ENCODE peak calls at places on chromosomes 3 and 15, in nine cellular contexts. One of them, this sample, is unnamed.

GRCh38 chr15:46441294-46442062 is 806.6 kb downstream of the SQOR start:
- DNase-seq in heart right ventricle: no peak
- DNase-seq in A549: no peak
- DNase-seq in fibroblast of lung: no peak
- DNase-seq in WERI-Rb-1: no peak
- DNase-seq in astrocyte: peak; percentile 51
- DNase-seq in left lung: no peak
- DNase-seq in fibroblast of mammary gland: peak; percentile 45
- DNase-seq in astrocyte of the spinal cord: peak; percentile 4
- DNase-seq in this sample: no peak

GRCh38 chr3:60886518-60886917 is 364.7 kb downstream of the FHIT start:
- DNase-seq in astrocyte: no peak
- DNase-seq in WERI-Rb-1: no peak
- DNase-seq in heart right ventricle: no peak
- DNase-seq in astrocyte of the spinal cord: no peak
- DNase-seq in fibroblast of mammary gland: no peak
- DNase-seq in A549: no peak
- DNase-seq in left lung: no peak
- DNase-seq in fibroblast of lung: no peak
- DNase-seq in this sample: no peak

GRCh38 chr15:47411733-47412530 is 305.4 kb upstream of the SEMA6D start:
- DNase-seq in astrocyte of the spinal cord: no peak
- DNase-seq in WERI-Rb-1: peak; percentile 75
- DNase-seq in A549: no peak
- DNase-seq in fibroblast of lung: peak; percentile 50
- DNase-seq in heart right ventricle: no peak
- DNase-seq in fibroblast of mammary gland: no peak
- DNase-seq in left lung: no peak
- DNase-seq in astrocyte: no peak
- DNase-seq in this sample: peak; percentile 5

GRCh38 chr3:123449986-123450474 is 1.1 kb upstream of the ADCY5 start:
- DNase-seq in heart right ventricle: peak; percentile 48
- DNase-seq in fibroblast of lung: no peak
- DNase-seq in WERI-Rb-1: peak; percentile 55
- DNase-seq in left lung: no peak
- DNase-seq in astrocyte of the spinal cord: no peak
- DNase-seq in astrocyte: no peak
- DNase-seq in fibroblast of mammary gland: no peak
- DNase-seq in A549: no peak
- DNase-seq in this sample: no peak

GRCh38 chr3:183158552-183159006 is 4.0 kb downstream of the LAMP3 start:
- DNase-seq in fibroblast of lung: peak; percentile 11
- DNase-seq in astrocyte: peak; percentile 80
- DNase-seq in astrocyte of the spinal cord: peak; percentile 62
- DNase-seq in WERI-Rb-1: no peak
- DNase-seq in heart right ventricle: no peak
- DNase-seq in left lung: no peak
- DNase-seq in A549: no peak
- DNase-seq in fibroblast of mammary gland: peak; percentile 69
- DNase-seq in this sample: peak; percentile 44

GRCh38 chr15:41510728-41511127 is 2.9 kb downstream of the LTK start:
- DNase-seq in WERI-Rb-1: no peak
- DNase-seq in A549: no peak
- DNase-seq in heart right ventricle: no peak
- DNase-seq in fibroblast of lung: no peak
- DNase-seq in astrocyte: no peak
- DNase-seq in fibroblast of mammary gland: no peak
- DNase-seq in astrocyte of the spinal cord: no peak
- DNase-seq in left lung: no peak
- DNase-seq in this sample: no peak

GRCh38 chr3:63875510-63875909 is 11.8 kb downstream of the ATXN7 start:
- DNase-seq in left lung: no peak
- DNase-seq in fibroblast of mammary gland: no peak
- DNase-seq in astrocyte: no peak
- DNase-seq in astrocyte of the spinal cord: no peak
- DNase-seq in fibroblast of lung: no peak
- DNase-seq in A549: no peak
- DNase-seq in heart right ventricle: no peak
- DNase-seq in WERI-Rb-1: no peak
- DNase-seq in this sample: no peak

GRCh38 chr15:26722621-26723160 is 50.2 kb downstream of the GABRB3 start:
- DNase-seq in WERI-Rb-1: no peak
- DNase-seq in fibroblast of lung: no peak
- DNase-seq in fibroblast of mammary gland: no peak
- DNase-seq in heart right ventricle: no peak
- DNase-seq in A549: peak; percentile 65
- DNase-seq in left lung: no peak
- DNase-seq in astrocyte of the spinal cord: no peak
- DNase-seq in astrocyte: no peak
- DNase-seq in this sample: peak; percentile 38

GRCh38 chr3:41710646-41711388 is 251.1 kb downstream of the ULK4 start:
- DNase-seq in fibroblast of lung: peak; percentile 77
- DNase-seq in astrocyte of the spinal cord: peak; percentile 92
- DNase-seq in A549: peak; percentile 13
- DNase-seq in fibroblast of mammary gland: peak; percentile 83
- DNase-seq in heart right ventricle: no peak
- DNase-seq in WERI-Rb-1: no peak
- DNase-seq in astrocyte: peak; percentile 90
- DNase-seq in left lung: no peak
- DNase-seq in this sample: peak; percentile 10

GRCh38 chr15:80989518-80990478 is at the start of gene MESD:
- DNase-seq in fibroblast of mammary gland: peak; percentile 92
- DNase-seq in astrocyte of the spinal cord: peak; percentile 96
- DNase-seq in A549: peak; percentile 97
- DNase-seq in left lung: peak; percentile 100
- DNase-seq in fibroblast of lung: peak; percentile 95
- DNase-seq in heart right ventricle: peak; percentile 100
- DNase-seq in astrocyte: peak; percentile 79
- DNase-seq in WERI-Rb-1: peak; percentile 97
- DNase-seq in this sample: peak; percentile 95

GRCh38 chr3:119609301-119609700 is 11.6 kb downstream of the PLA1A start:
- DNase-seq in fibroblast of mammary gland: no peak
- DNase-seq in astrocyte of the spinal cord: no peak
- DNase-seq in heart right ventricle: no peak
- DNase-seq in fibroblast of lung: no peak
- DNase-seq in left lung: no peak
- DNase-seq in WERI-Rb-1: no peak
- DNase-seq in astrocyte: no peak
- DNase-seq in A549: no peak
- DNase-seq in this sample: no peak

GRCh38 chr3:97230486-97230885 is 416.1 kb downstream of the EPHA6 start:
- DNase-seq in heart right ventricle: no peak
- DNase-seq in WERI-Rb-1: no peak
- DNase-seq in astrocyte of the spinal cord: no peak
- DNase-seq in astrocyte: no peak
- DNase-seq in fibroblast of lung: no peak
- DNase-seq in left lung: no peak
- DNase-seq in fibroblast of mammary gland: no peak
- DNase-seq in A549: no peak
- DNase-seq in this sample: no peak

GRCh38 chr15:91022832-91023129 is 387 bp upstream of the VPS33B start:
- DNase-seq in fibroblast of lung: no peak
- DNase-seq in heart right ventricle: no peak
- DNase-seq in astrocyte of the spinal cord: no peak
- DNase-seq in left lung: no peak
- DNase-seq in A549: no peak
- DNase-seq in fibroblast of mammary gland: no peak
- DNase-seq in WERI-Rb-1: no peak
- DNase-seq in astrocyte: no peak
- DNase-seq in this sample: no peak

GRCh38 chr15:81473946-81474345 is 99.9 kb upstream of the TMC3 start:
- DNase-seq in fibroblast of lung: no peak
- DNase-seq in heart right ventricle: no peak
- DNase-seq in A549: no peak
- DNase-seq in left lung: no peak
- DNase-seq in WERI-Rb-1: no peak
- DNase-seq in fibroblast of mammary gland: no peak
- DNase-seq in astrocyte of the spinal cord: no peak
- DNase-seq in astrocyte: no peak
- DNase-seq in this sample: no peak

GRCh38 chr3:3170998-3171397 is 8.5 kb downstream of the CRBN start:
- DNase-seq in left lung: no peak
- DNase-seq in A549: peak; percentile 44
- DNase-seq in astrocyte of the spinal cord: peak; percentile 43
- DNase-seq in astrocyte: no peak
- DNase-seq in fibroblast of lung: peak; percentile 48
- DNase-seq in heart right ventricle: no peak
- DNase-seq in WERI-Rb-1: no peak
- DNase-seq in fibroblast of mammary gland: peak; percentile 49
- DNase-seq in this sample: no peak

GRCh38 chr3:48015451-48016182 is 599 bp downstream of the MAP4 start:
- DNase-seq in WERI-Rb-1: no peak
- DNase-seq in heart right ventricle: no peak
- DNase-seq in fibroblast of lung: peak; percentile 50
- DNase-seq in left lung: no peak
- DNase-seq in fibroblast of mammary gland: no peak
- DNase-seq in astrocyte: no peak
- DNase-seq in A549: no peak
- DNase-seq in astrocyte of the spinal cord: no peak
- DNase-seq in this sample: no peak

GRCh38 chr3:55885721-55886120 is 398.6 kb upstream of the WNT5A start:
- DNase-seq in WERI-Rb-1: no peak
- DNase-seq in left lung: no peak
- DNase-seq in heart right ventricle: no peak
- DNase-seq in astrocyte of the spinal cord: peak; percentile 48
- DNase-seq in A549: no peak
- DNase-seq in astrocyte: peak; percentile 66
- DNase-seq in fibroblast of mammary gland: peak; percentile 38
- DNase-seq in fibroblast of lung: peak; percentile 62
- DNase-seq in this sample: peak; percentile 39

GRCh38 chr3:32734756-32735155 is 49.8 kb downstream of the CNOT10 start:
- DNase-seq in heart right ventricle: no peak
- DNase-seq in left lung: no peak
- DNase-seq in A549: no peak
- DNase-seq in WERI-Rb-1: no peak
- DNase-seq in astrocyte: no peak
- DNase-seq in fibroblast of lung: no peak
- DNase-seq in astrocyte of the spinal cord: no peak
- DNase-seq in fibroblast of mammary gland: no peak
- DNase-seq in this sample: no peak

DNA sequence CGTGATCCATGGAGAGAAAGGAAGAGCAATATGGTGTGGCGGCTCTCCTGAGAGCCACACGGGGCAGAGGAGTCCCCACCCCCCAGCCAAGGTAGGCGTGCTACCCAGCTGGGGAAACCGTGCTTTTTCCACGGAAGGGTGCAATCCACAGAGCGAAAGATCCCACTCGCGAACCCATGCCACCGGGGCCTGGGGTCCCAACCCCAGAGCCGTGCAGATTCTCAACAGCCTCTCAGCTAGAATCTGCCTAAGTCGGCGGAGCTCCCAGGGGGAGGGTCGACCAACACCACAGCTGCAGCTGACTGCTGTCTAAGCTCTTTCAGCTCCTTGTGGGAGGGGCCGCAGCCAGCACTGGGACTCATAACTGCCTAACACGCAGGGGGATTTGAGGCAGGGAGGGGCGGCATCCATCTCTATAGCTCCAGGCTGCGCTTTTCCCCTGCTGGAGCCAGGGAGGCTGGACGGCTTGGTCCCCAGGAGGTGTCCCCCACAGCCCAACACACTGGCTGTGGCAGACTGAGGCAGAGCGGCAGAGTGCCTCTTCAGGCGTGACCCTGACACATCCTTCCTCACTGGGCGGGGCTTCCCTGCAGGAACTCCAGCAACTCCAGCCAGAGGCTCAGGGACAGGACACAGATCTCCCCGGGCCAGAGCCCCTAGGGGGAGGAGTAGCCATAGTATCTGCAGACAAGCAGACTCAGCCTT is 107.6 kb upstream of the ZBTB20 start:
- DNase-seq in fibroblast of mammary gland: no peak
- DNase-seq in astrocyte of the spinal cord: no peak
- DNase-seq in astrocyte: no peak
- DNase-seq in left lung: peak; percentile 59
- DNase-seq in heart right ventricle: peak; percentile 18
- DNase-seq in A549: no peak
- DNase-seq in WERI-Rb-1: peak; percentile 9
- DNase-seq in fibroblast of lung: no peak
- DNase-seq in this sample: no peak
- H3K4me3 ChIP-seq in fibroblast of mammary gland: no peak overlapping the region
- H3K4me3 ChIP-seq in astrocyte of the spinal cord: no peak overlapping the region
- H3K4me3 ChIP-seq in astrocyte: no peak overlapping the region
- H3K4me3 ChIP-seq in left lung: no peak overlapping the region
- H3K4me3 ChIP-seq in heart right ventricle: no peak overlapping the region
- H3K4me3 ChIP-seq in A549: no peak overlapping the region
- H3K4me3 ChIP-seq in WERI-Rb-1: no peak overlapping the region
- H3K4me3 ChIP-seq in fibroblast of lung: no peak overlapping the region
- H3K4me3 ChIP-seq in this sample: no peak overlapping the region

GRCh38 chr3:13548696-13549512 is at the start of gene FBLN2:
- DNase-seq in heart right ventricle: peak; percentile 72
- DNase-seq in fibroblast of mammary gland: no peak
- DNase-seq in A549: no peak
- DNase-seq in left lung: peak; percentile 83
- DNase-seq in WERI-Rb-1: peak; percentile 30
- DNase-seq in astrocyte: no peak
- DNase-seq in astrocyte of the spinal cord: no peak
- DNase-seq in fibroblast of lung: peak; percentile 32
- DNase-seq in this sample: peak; percentile 54
- H3K4me3 ChIP-seq in heart right ventricle: no peak within 1 kb of the TSS
- H3K4me3 ChIP-seq in fibroblast of mammary gland: peak within 1 kb of the TSS; percentile 13
- H3K4me3 ChIP-seq in A549: peak within 1 kb of the TSS; percentile 26
- H3K4me3 ChIP-seq in left lung: peak within 1 kb of the TSS; percentile 13
- H3K4me3 ChIP-seq in WERI-Rb-1: peak within 1 kb of the TSS; percentile 33
- H3K4me3 ChIP-seq in astrocyte: peak within 1 kb of the TSS; percentile 15
- H3K4me3 ChIP-seq in astrocyte of the spinal cord: peak within 1 kb of the TSS; percentile 23
- H3K4me3 ChIP-seq in fibroblast of lung: peak within 1 kb of the TSS; percentile 9
- H3K4me3 ChIP-seq in this sample: peak within 1 kb of the TSS; percentile 24

DNA sequence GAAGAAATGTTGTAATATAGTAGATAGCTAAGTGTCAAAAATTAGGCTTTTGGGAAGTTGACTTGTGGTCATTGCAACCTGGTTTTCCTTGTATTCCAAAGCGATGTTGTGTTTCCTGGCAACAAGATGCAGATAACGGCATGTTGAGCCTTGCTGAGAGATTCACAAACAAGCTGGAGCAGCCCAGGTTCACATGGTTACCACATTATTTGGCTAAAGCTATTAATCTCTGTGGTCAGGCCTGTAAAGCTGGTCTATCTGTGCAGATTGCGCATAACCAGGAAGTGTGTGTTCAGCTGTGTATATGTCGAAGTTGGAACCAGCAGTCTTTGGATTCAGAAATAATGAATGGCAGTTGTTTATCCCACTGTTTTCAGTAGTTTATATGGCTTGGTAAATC is 6.6 kb downstream of the TIPARP start:
- DNase-seq in left lung: no peak
- DNase-seq in fibroblast of mammary gland: peak; percentile 92
- DNase-seq in A549: peak; percentile 86
- DNase-seq in WERI-Rb-1: peak; percentile 57
- DNase-seq in fibroblast of lung: peak; percentile 86
- DNase-seq in heart right ventricle: no peak
- DNase-seq in astrocyte: peak; percentile 95
- DNase-seq in astrocyte of the spinal cord: peak; percentile 89
- DNase-seq in this sample: peak; percentile 47
- H3K4me3 ChIP-seq in left lung: no peak overlapping the region
- H3K4me3 ChIP-seq in fibroblast of mammary gland: no peak overlapping the region
- H3K4me3 ChIP-seq in A549: no peak overlapping the region
- H3K4me3 ChIP-seq in WERI-Rb-1: peak overlapping the region; percentile 18
- H3K4me3 ChIP-seq in fibroblast of lung: no peak overlapping the region
- H3K4me3 ChIP-seq in heart right ventricle: no peak overlapping the region
- H3K4me3 ChIP-seq in astrocyte: peak overlapping the region; percentile 24
- H3K4me3 ChIP-seq in astrocyte of the spinal cord: no peak overlapping the region
- H3K4me3 ChIP-seq in this sample: no peak overlapping the region

GRCh38 chr15:39587910-39588530 is 7.1 kb downstream of the THBS1 start:
- DNase-seq in fibroblast of mammary gland: peak; percentile 20
- DNase-seq in astrocyte of the spinal cord: peak; percentile 16
- DNase-seq in astrocyte: no peak
- DNase-seq in left lung: no peak
- DNase-seq in heart right ventricle: no peak
- DNase-seq in A549: no peak
- DNase-seq in WERI-Rb-1: no peak
- DNase-seq in fibroblast of lung: peak; percentile 29
- DNase-seq in this sample: no peak
- H3K4me3 ChIP-seq in fibroblast of mammary gland: no peak overlapping the region
- H3K4me3 ChIP-seq in astrocyte of the spinal cord: no peak overlapping the region
- H3K4me3 ChIP-seq in astrocyte: peak overlapping the region; percentile 10
- H3K4me3 ChIP-seq in left lung: no peak overlapping the region
- H3K4me3 ChIP-seq in heart right ventricle: no peak overlapping the region
- H3K4me3 ChIP-seq in A549: no peak overlapping the region
- H3K4me3 ChIP-seq in WERI-Rb-1: no peak overlapping the region
- H3K4me3 ChIP-seq in fibroblast of lung: no peak overlapping the region
- H3K4me3 ChIP-seq in this sample: no peak overlapping the region